ENCODE peak calls at places on chromosomes 1 and 21, in nine cellular contexts. J is lung; O is heart left ventricle; F is Panc1; C is CD4-positive, CD25-positive, alpha-beta regulatory T cell; E is pancreas; H is mucosa of descending colon; Z is PC-3; K is right lobe of liver. N is an unnamed sample.
A peak's percentile ranks its signal among the peaks of the same experiment; 100 is the strongest.

GRCh38 chr1:179046808-179047636 is 21.3 kb downstream of the FAM20B start:
- ATAC-seq in J (peak; percentile 47), O (peak; percentile 69), F (peak; percentile 38), C (no peak), E (no peak), H (peak; percentile 24), Z (no peak), K (peak; percentile 28), N (no peak)

GRCh38 chr21:44024257-44024656 is 12.1 kb downstream of the TRAPPC10 start:
- ATAC-seq in J (no peak), O (no peak), F (no peak), C (no peak), E (no peak), H (no peak), Z (no peak), K (no peak), N (no peak)

GRCh38 chr21:35100351-35100771 is 51.3 kb upstream of the RUNX1 start:
- ATAC-seq in J (no peak), O (peak; percentile 73), F (no peak), C (no peak), E (no peak), H (no peak), Z (no peak), K (no peak), N (no peak)

GRCh38 chr21:9008636-9009035 is 1512.7 kb upstream of the TPTE start:
- ATAC-seq in J (no peak), O (no peak), F (no peak), C (no peak), E (no peak), H (no peak), Z (no peak), K (no peak), N (no peak)

GRCh38 chr1:941588-942383 is 17.3 kb downstream of the NOC2L start:
- ATAC-seq in J (peak; percentile 38), O (peak; percentile 39), F (peak; percentile 52), C (no peak), E (peak; percentile 47), H (peak; percentile 56), Z (peak; percentile 35), K (peak; percentile 48), N (peak; percentile 62)

GRCh38 chr1:60948486-60948885 is 133.9 kb upstream of the NFIA start:
- ATAC-seq in J (no peak), O (peak; percentile 90), F (no peak), C (no peak), E (no peak), H (no peak), Z (no peak), K (no peak), N (no peak)

GRCh38 chr1:39969531-39970270 is 14.8 kb downstream of the MFSD2A start:
- ATAC-seq in J (no peak), O (no peak), F (no peak), C (no peak), E (no peak), H (no peak), Z (no peak), K (no peak), N (no peak)

GRCh38 chr1:156898151-156898550 is 4.6 kb downstream of the PEAR1 start:
- ATAC-seq in J (no peak), O (peak; percentile 65), F (peak; percentile 22), C (peak; percentile 17), E (peak; percentile 45), H (peak; percentile 9), Z (peak; percentile 30), K (peak; percentile 57), N (peak; percentile 39)

GRCh38 chr1:209266590-209267172 is 316.8 kb upstream of the CAMK1G start:
- ATAC-seq in J (no peak), O (no peak), F (no peak), C (no peak), E (no peak), H (no peak), Z (peak; percentile 88), K (no peak), N (no peak)

GRCh38 chr1:10802948-10803715 is 6.7 kb upstream of the CASZ1 start:
- ATAC-seq in J (no peak), O (no peak), F (peak; percentile 71), C (no peak), E (no peak), H (peak; percentile 41), Z (no peak), K (no peak), N (no peak)

GRCh38 chr1:47013239-47013638 is 10.2 kb upstream of the CYP4X1 start:
- ATAC-seq in J (no peak), O (no peak), F (no peak), C (no peak), E (peak; percentile 41), H (no peak), Z (no peak), K (no peak), N (no peak)

GRCh38 chr1:89889336-89889640 is 68.5 kb downstream of the LRRC8D start:
- ATAC-seq in J (no peak), O (no peak), F (no peak), C (no peak), E (no peak), H (no peak), Z (peak; percentile 48), K (no peak), N (no peak)

GRCh38 chr1:199178646-199179045 is 539.8 kb downstream of the PTPRC start:
- ATAC-seq in J (no peak), O (no peak), F (no peak), C (no peak), E (no peak), H (no peak), Z (no peak), K (no peak), N (no peak)

GRCh38 chr1:87826639-87827345 is 498.1 kb downstream of the LMO4 start:
- ATAC-seq in J (peak; percentile 97), O (peak; percentile 92), F (no peak), C (no peak), E (peak; percentile 87), H (peak; percentile 80), Z (no peak), K (peak; percentile 83), N (peak; percentile 78)

GRCh38 chr1:13965770-13966398 is 265.9 kb downstream of the PRDM2 start:
- ATAC-seq in J (no peak), O (peak; percentile 74), F (peak; percentile 92), C (no peak), E (peak; percentile 86), H (peak; percentile 79), Z (peak; percentile 93), K (peak; percentile 48), N (peak; percentile 53)

GRCh38 chr1:224939844-224940425 is 10.5 kb downstream of the DNAH14 start:
- ATAC-seq in J (no peak), O (no peak), F (no peak), C (no peak), E (no peak), H (no peak), Z (no peak), K (peak; percentile 84), N (no peak)

GRCh38 chr1:229874150-229874549 is 192.9 kb upstream of the GALNT2 start:
- ATAC-seq in J (no peak), O (no peak), F (no peak), C (no peak), E (no peak), H (no peak), Z (no peak), K (no peak), N (no peak)

GRCh38 chr1:9993571-9994075 is 3.4 kb upstream of the RBP7 start:
- ATAC-seq in J (no peak), O (no peak), F (no peak), C (no peak), E (no peak), H (no peak), Z (no peak), K (no peak), N (no peak)

GRCh38 chr1:12249748-12250147 is 19.9 kb downstream of the VPS13D start:
- ATAC-seq in J (no peak), O (no peak), F (no peak), C (no peak), E (no peak), H (no peak), Z (no peak), K (no peak), N (no peak)

GRCh38 chr1:12246584-12246983 is 16.8 kb downstream of the VPS13D start:
- ATAC-seq in J (no peak), O (no peak), F (no peak), C (no peak), E (no peak), H (no peak), Z (no peak), K (no peak), N (no peak)

GRCh38 chr1:12249181-12249580 is 19.4 kb downstream of the VPS13D start:
- ATAC-seq in J (no peak), O (no peak), F (no peak), C (no peak), E (no peak), H (no peak), Z (no peak), K (no peak), N (no peak)

GRCh38 chr1:12255918-12256317 is 26.1 kb downstream of the VPS13D start:
- ATAC-seq in J (no peak), O (no peak), F (no peak), C (no peak), E (no peak), H (no peak), Z (no peak), K (no peak), N (no peak)

GRCh38 chr1:12251442-12251841 is 21.6 kb downstream of the VPS13D start:
- ATAC-seq in J (no peak), O (no peak), F (no peak), C (no peak), E (no peak), H (no peak), Z (peak; percentile 87), K (no peak), N (no peak)
- H3K36me3 ChIP-seq in J (peaks cover 33% of the 10 kb centered on the region), O (peaks cover 4% of the 10 kb centered on the region), F (peaks cover 1% of the 10 kb centered on the region), C (peaks cover 79% of the 10 kb centered on the region), E (peaks cover 6% of the 10 kb centered on the region), H (peaks cover 3% of the 10 kb centered on the region), Z (peaks cover 31% of the 10 kb centered on the region), K (peaks cover 47% of the 10 kb centered on the region), N (peaks cover 3% of the 10 kb centered on the region)

GRCh38 chr1:41432481-41433280 is 51.8 kb downstream of the EDN2 start:
- ATAC-seq in J (peak; percentile 89), O (peak; percentile 91), F (peak; percentile 98), C (peak; percentile 60), E (peak; percentile 95), H (peak; percentile 97), Z (peak; percentile 93), K (peak; percentile 97), N (peak; percentile 91)
- H3K36me3 ChIP-seq in J (no peaks in the 10 kb centered on the region), O (no peaks in the 10 kb centered on the region), F (no peaks in the 10 kb centered on the region), C (no peaks in the 10 kb centered on the region), E (no peaks in the 10 kb centered on the region), H (no peaks in the 10 kb centered on the region), Z (no peaks in the 10 kb centered on the region), K (no peaks in the 10 kb centered on the region), N (no peaks in the 10 kb centered on the region)

GRCh38 chr1:119919241-119919640 is 22.9 kb upstream of the ADAM30 start:
- ATAC-seq in J (no peak), O (no peak), F (no peak), C (no peak), E (no peak), H (no peak), Z (no peak), K (no peak), N (no peak)
- H3K36me3 ChIP-seq in J (peaks cover 51% of the 10 kb centered on the region), O (no peaks in the 10 kb centered on the region), F (peaks cover 67% of the 10 kb centered on the region), C (peaks cover 95% of the 10 kb centered on the region), E (peaks cover 31% of the 10 kb centered on the region), H (no peaks in the 10 kb centered on the region), Z (peaks cover 63% of the 10 kb centered on the region), K (peaks cover 87% of the 10 kb centered on the region), N (peaks cover 7% of the 10 kb centered on the region)

DNA sequence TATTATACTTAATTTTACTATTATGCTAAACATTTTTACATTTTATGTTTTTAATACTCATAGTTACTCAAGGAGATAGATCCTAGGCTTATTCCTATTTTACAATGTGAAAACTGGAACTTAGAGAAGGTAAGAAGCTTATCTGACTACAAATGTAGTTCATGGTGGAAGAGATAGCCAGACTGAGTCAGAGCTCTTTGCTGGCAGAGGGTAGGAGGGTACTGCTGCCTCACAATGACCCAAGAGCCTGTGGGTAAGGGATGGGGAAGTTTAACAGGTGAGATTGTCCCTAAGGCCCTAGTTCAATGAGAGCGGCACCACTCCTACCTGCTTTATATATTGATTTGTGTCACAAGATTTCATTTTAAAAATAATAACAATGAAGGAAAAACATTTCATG is 34.1 kb upstream of the NEK7 start:
- ATAC-seq in J (no peak), O (no peak), F (no peak), C (no peak), E (no peak), H (no peak), Z (no peak), K (no peak), N (no peak)
- H3K36me3 ChIP-seq in J (no peaks in the 10 kb centered on the region), O (no peaks in the 10 kb centered on the region), F (no peaks in the 10 kb centered on the region), C (no peaks in the 10 kb centered on the region), E (peaks cover 3% of the 10 kb centered on the region), H (no peaks in the 10 kb centered on the region), Z (no peaks in the 10 kb centered on the region), K (no peaks in the 10 kb centered on the region), N (no peaks in the 10 kb centered on the region)